ENCODE peak calls at places on chromosome 17, in four cellular contexts. One of them, this sample, is unnamed.
A peak's percentile ranks its signal among the peaks of the same experiment; 100 is the strongest.

GRCh38 chr17:29588017-29588557 is 1.4 kb downstream of the GIT1 start:
- DNase-seq in ovary: no peak
- DNase-seq in left lung: no peak
- DNase-seq in aorta: no peak
- DNase-seq in this sample: no peak

GRCh38 chr17:18038149-18038850 is 668 bp downstream of the ATPAF2 start:
- DNase-seq in ovary: no peak
- DNase-seq in aorta: no peak
- DNase-seq in left lung: no peak
- DNase-seq in this sample: no peak

GRCh38 chr17:31275126-31275525 is 21.9 kb downstream of the OMG start:
- DNase-seq in ovary: no peak
- DNase-seq in aorta: no peak
- DNase-seq in left lung: no peak
- DNase-seq in this sample: no peak

GRCh38 chr17:49727353-49727752 is 19.6 kb upstream of the SLC35B1 start:
- DNase-seq in ovary: no peak
- DNase-seq in aorta: no peak
- DNase-seq in left lung: no peak
- DNase-seq in this sample: no peak

GRCh38 chr17:38476549-38476948 is 48.3 kb downstream of the ARHGAP23 start:
- DNase-seq in left lung: peak; percentile 27
- DNase-seq in aorta: no peak
- DNase-seq in ovary: no peak
- DNase-seq in this sample: no peak

GRCh38 chr17:37698132-37698615 is 46.7 kb downstream of the HNF1B start:
- DNase-seq in aorta: no peak
- DNase-seq in left lung: no peak
- DNase-seq in ovary: no peak
- DNase-seq in this sample: no peak

GRCh38 chr17:311119-311848 is 41.3 kb downstream of the RPH3AL start:
- DNase-seq in aorta: peak; percentile 49
- DNase-seq in ovary: no peak
- DNase-seq in left lung: peak; percentile 21
- DNase-seq in this sample: no peak

GRCh38 chr17:42180922-42181850 is at the start of gene KCNH4:
- DNase-seq in ovary: no peak
- DNase-seq in left lung: peak; percentile 96
- DNase-seq in aorta: peak; percentile 89
- DNase-seq in this sample: peak; percentile 86

GRCh38 chr17:67466251-67466650 is 89.2 kb downstream of the PITPNC1 start:
- DNase-seq in aorta: no peak
- DNase-seq in ovary: no peak
- DNase-seq in left lung: no peak
- DNase-seq in this sample: no peak

GRCh38 chr17:10787306-10788020 is 16.4 kb downstream of the TMEM238L start:
- DNase-seq in aorta: no peak
- DNase-seq in ovary: no peak
- DNase-seq in left lung: no peak
- DNase-seq in this sample: no peak

GRCh38 chr17:32654351-32654750 is 167.6 kb downstream of the CDK5R1 start:
- DNase-seq in ovary: no peak
- DNase-seq in aorta: no peak
- DNase-seq in left lung: no peak
- DNase-seq in this sample: no peak

GRCh38 chr17:41982026-41982989 is 15.7 kb downstream of the CNP start:
- DNase-seq in aorta: no peak
- DNase-seq in left lung: peak; percentile 13
- DNase-seq in ovary: no peak
- DNase-seq in this sample: no peak

GRCh38 chr17:7476474-7476873 is 3.0 kb downstream of the ZBTB4 start:
- DNase-seq in aorta: no peak
- DNase-seq in ovary: no peak
- DNase-seq in left lung: no peak
- DNase-seq in this sample: no peak

GRCh38 chr17:42889809-42890208 is 10.8 kb upstream of the G6PC1 start:
- DNase-seq in aorta: no peak
- DNase-seq in ovary: no peak
- DNase-seq in left lung: no peak
- DNase-seq in this sample: no peak

GRCh38 chr17:50268632-50269287 is 5.5 kb upstream of the TMEM92 start:
- DNase-seq in aorta: peak; percentile 45
- DNase-seq in ovary: no peak
- DNase-seq in left lung: no peak
- DNase-seq in this sample: no peak

GRCh38 chr17:62111562-62112180 is 46.6 kb upstream of the MED13 start:
- DNase-seq in ovary: no peak
- DNase-seq in aorta: no peak
- DNase-seq in left lung: no peak
- DNase-seq in this sample: no peak

GRCh38 chr17:27458524-27458908 is 2.3 kb downstream of the KSR1 start:
- DNase-seq in ovary: no peak
- DNase-seq in left lung: no peak
- DNase-seq in aorta: no peak
- DNase-seq in this sample: no peak

GRCh38 chr17:11641521-11642275 is 43.4 kb downstream of the DNAH9 start:
- DNase-seq in ovary: no peak
- DNase-seq in left lung: no peak
- DNase-seq in aorta: no peak
- DNase-seq in this sample: no peak

GRCh38 chr17:82931696-82932060 is 91.9 kb upstream of the ZNF750 start:
- DNase-seq in left lung: no peak
- DNase-seq in aorta: peak; percentile 89
- DNase-seq in ovary: peak; percentile 82
- DNase-seq in this sample: no peak

GRCh38 chr17:75876938-75877751 is 1.2 kb downstream of the TRIM47 start:
- DNase-seq in aorta: peak; percentile 99
- DNase-seq in left lung: peak; percentile 91
- DNase-seq in ovary: peak; percentile 95
- DNase-seq in this sample: no peak

GRCh38 chr17:19940722-19941464 is 36.7 kb downstream of the AKAP10 start:
- DNase-seq in ovary: no peak
- DNase-seq in aorta: no peak
- DNase-seq in left lung: no peak
- DNase-seq in this sample: no peak

GRCh38 chr17:32876414-32877163 is at the start of gene MYO1D:
- DNase-seq in ovary: peak; percentile 57
- DNase-seq in left lung: peak; percentile 88
- DNase-seq in aorta: peak; percentile 88
- DNase-seq in this sample: peak; percentile 58

GRCh38 chr17:72022328-72022727 is 98.5 kb upstream of the SOX9 start:
- DNase-seq in ovary: no peak
- DNase-seq in aorta: no peak
- DNase-seq in left lung: no peak
- DNase-seq in this sample: no peak
- H3K27me3 ChIP-seq in ovary: no peaks in the 10 kb centered on the region
- H3K27me3 ChIP-seq in aorta: no peaks in the 10 kb centered on the region
- H3K27me3 ChIP-seq in left lung: no peaks in the 10 kb centered on the region
- H3K27me3 ChIP-seq in this sample: no peaks in the 10 kb centered on the region

GRCh38 chr17:8875416-8875815 is 7.9 kb upstream of the PIK3R6 start:
- DNase-seq in aorta: peak; percentile 34
- DNase-seq in ovary: no peak
- DNase-seq in left lung: no peak
- DNase-seq in this sample: no peak
- H3K27ac ChIP-seq in aorta: no peak overlapping the region
- H3K27ac ChIP-seq in ovary: no peak overlapping the region
- H3K27ac ChIP-seq in left lung: no peak overlapping the region
- H3K27ac ChIP-seq in this sample: no peak overlapping the region

DNA sequence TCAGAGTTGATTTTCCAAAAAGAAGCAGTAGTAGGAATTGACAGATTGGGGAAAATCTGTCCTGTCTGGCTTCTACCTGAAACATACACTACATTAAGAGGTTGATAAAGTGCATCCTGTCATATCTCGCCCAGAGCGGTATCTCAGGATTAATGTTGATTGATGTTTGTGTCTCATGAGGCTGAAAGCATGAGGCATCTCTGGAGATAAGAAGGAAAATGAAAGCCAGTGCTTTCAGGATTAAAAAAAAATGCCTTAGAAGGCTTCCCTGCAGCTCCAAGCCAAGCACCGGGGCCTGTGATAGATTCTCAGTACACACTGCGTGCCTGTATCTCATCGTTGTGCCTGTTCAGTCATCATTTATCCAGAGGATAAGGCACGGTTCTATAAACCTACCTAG is 26.4 kb upstream of the CD300E start:
- DNase-seq in left lung: no peak
- DNase-seq in ovary: no peak
- DNase-seq in aorta: no peak
- DNase-seq in this sample: no peak
- H3K27me3 ChIP-seq in left lung: no peaks in the 10 kb centered on the region
- H3K27me3 ChIP-seq in ovary: no peaks in the 10 kb centered on the region
- H3K27me3 ChIP-seq in aorta: no peaks in the 10 kb centered on the region
- H3K27me3 ChIP-seq in this sample: peaks cover 12% of the 10 kb centered on the region

DNA sequence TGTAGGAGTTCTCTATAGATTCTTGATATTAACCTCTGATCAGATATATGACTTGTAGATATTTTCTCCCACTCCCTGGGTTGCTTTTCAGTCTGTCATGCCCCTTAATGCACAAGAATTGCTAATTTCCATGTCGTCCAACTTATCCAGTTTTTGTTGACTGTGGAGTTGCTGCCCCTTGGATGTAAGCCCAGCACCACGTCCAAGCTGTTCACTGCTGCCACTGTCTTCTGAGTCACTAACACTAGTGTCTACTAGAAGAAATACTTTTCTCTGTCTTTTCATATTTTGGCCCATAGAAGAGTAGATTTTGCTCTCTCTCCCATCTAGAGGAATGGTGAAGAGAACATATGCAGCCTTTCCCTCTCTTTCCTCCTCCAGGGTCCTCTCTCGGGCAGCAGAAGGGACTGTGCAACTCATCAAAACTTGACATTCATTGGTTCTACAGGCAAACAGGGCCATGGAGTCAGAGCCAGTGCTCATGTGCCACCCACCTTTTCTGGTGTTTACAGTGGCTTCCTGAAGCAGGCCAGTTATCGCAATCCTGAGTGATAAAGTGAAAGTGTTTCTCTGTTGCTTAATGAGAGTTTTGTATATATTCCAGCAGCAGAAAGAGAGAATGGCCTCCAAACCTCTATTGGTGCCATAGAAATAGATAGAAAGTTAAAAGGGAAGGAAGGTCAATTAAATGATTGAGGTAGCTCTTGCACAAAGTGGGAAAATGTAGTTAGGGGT is 22.6 kb upstream of the PMP22 start:
- DNase-seq in ovary: no peak
- DNase-seq in left lung: no peak
- DNase-seq in aorta: no peak
- DNase-seq in this sample: no peak
- H3K27ac ChIP-seq in ovary: no peak overlapping the region
- H3K27ac ChIP-seq in left lung: no peak overlapping the region
- H3K27ac ChIP-seq in aorta: no peak overlapping the region
- H3K27ac ChIP-seq in this sample: no peak overlapping the region

GRCh38 chr17:80470603-80471002 is 5.8 kb downstream of the NPTX1 start:
- DNase-seq in ovary: no peak
- DNase-seq in left lung: no peak
- DNase-seq in aorta: no peak
- DNase-seq in this sample: no peak
- H3K27me3 ChIP-seq in ovary: peaks cover 5% of the 10 kb centered on the region
- H3K27me3 ChIP-seq in left lung: peaks cover 23% of the 10 kb centered on the region
- H3K27me3 ChIP-seq in aorta: no peaks in the 10 kb centered on the region
- H3K27me3 ChIP-seq in this sample: peaks cover 42% of the 10 kb centered on the region

DNA sequence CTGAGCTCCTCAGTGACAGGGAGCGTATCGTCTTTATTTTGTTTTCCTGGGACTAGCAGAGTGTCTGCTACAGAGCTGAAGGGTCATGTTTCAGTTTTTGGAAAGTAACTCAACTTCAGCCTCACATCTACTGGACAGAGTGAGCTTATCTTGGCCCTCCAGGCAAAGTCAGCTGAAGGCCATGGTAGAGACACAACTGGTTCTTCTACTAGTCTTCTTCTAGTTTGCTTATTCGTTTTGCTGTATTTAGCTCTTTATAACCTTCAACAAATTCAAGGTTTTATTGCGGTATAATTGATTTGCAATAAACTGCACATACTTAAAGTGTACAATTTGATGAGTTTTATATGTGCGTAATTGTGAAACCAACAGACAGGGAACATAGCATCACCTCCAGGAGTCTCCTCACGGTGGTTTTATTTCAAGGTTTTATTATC is 6.1 kb upstream of the PRKCA start:
- DNase-seq in ovary: no peak
- DNase-seq in left lung: no peak
- DNase-seq in aorta: no peak
- DNase-seq in this sample: no peak
- H3K27ac ChIP-seq in ovary: no peak overlapping the region
- H3K27ac ChIP-seq in left lung: no peak overlapping the region
- H3K27ac ChIP-seq in aorta: no peak overlapping the region
- H3K27ac ChIP-seq in this sample: no peak overlapping the region

DNA sequence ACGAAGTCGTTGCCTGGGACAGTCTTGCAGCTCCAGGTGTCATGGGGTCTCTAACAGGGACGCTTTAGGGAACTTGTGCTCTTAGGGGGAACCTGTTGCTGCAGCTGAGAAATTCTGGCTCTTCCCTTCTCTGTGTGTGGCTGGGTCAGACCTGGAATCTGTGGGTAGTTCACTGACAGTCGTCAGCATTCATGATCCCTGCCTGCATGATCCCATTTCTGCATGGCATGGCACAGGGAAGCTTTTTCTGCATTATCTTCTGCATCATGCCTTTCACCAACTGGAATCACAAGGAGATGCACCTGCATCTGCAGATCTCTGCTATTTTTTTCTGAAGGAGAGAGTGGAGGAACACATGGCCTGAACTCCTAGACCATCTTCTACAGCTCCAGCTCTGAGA is 85.6 kb downstream of the SOX9 start:
- DNase-seq in aorta: no peak
- DNase-seq in ovary: no peak
- DNase-seq in left lung: no peak
- DNase-seq in this sample: no peak
- H3K27me3 ChIP-seq in aorta: no peaks in the 10 kb centered on the region
- H3K27me3 ChIP-seq in ovary: no peaks in the 10 kb centered on the region
- H3K27me3 ChIP-seq in left lung: no peaks in the 10 kb centered on the region
- H3K27me3 ChIP-seq in this sample: no peaks in the 10 kb centered on the region

DNA sequence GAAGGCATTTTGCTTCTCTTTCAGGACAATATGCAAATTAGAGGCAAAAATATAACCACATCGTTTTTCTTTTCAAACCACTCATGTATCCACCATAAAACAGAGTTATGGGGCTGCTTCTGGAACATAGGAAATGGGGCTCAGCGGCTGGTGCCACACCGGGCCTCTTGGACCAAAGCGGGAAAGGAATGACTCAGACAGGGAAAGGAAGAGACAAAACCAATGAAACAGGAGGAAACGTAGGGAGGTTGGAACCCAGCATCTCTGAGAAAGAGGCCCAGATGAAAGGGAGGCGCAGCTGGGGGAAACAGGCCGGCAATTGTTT is 28.5 kb downstream of the CUEDC1 start:
- DNase-seq in aorta: no peak
- DNase-seq in ovary: no peak
- DNase-seq in left lung: no peak
- DNase-seq in this sample: no peak
- H3K27ac ChIP-seq in aorta: no peak overlapping the region
- H3K27ac ChIP-seq in ovary: no peak overlapping the region
- H3K27ac ChIP-seq in left lung: no peak overlapping the region
- H3K27ac ChIP-seq in this sample: no peak overlapping the region